ENCODE peak calls at places on chromosomes 5 and 9, in nine cellular contexts. One of them, this sample, is unnamed.

GRCh38 chr5:80959768-80960442 is at the start of gene RASGRF2:
- DNase-seq in pancreas: peak
- DNase-seq in left ventricle myocardium inferior: peak
- DNase-seq in fibroblast of lung: peak
- DNase-seq in cardiac muscle cell: peak
- DNase-seq in brain microvascular endothelial cell: no peak
- DNase-seq in heart right ventricle: peak
- DNase-seq in coronary artery: no peak
- DNase-seq in neural crest cell: peak
- DNase-seq in this sample: peak

GRCh38 chr9:125878241-125878640 is 131.1 kb downstream of the PBX3 start:
- DNase-seq in pancreas: no peak
- DNase-seq in left ventricle myocardium inferior: no peak
- DNase-seq in fibroblast of lung: peak
- DNase-seq in cardiac muscle cell: no peak
- DNase-seq in brain microvascular endothelial cell: peak
- DNase-seq in heart right ventricle: no peak
- DNase-seq in coronary artery: no peak
- DNase-seq in neural crest cell: no peak
- DNase-seq in this sample: no peak

GRCh38 chr5:125134216-125135081 is 388.0 kb upstream of the ZNF608 start:
- DNase-seq in pancreas: no peak
- DNase-seq in left ventricle myocardium inferior: no peak
- DNase-seq in fibroblast of lung: peak
- DNase-seq in cardiac muscle cell: no peak
- DNase-seq in brain microvascular endothelial cell: peak
- DNase-seq in heart right ventricle: no peak
- DNase-seq in coronary artery: no peak
- DNase-seq in neural crest cell: no peak
- DNase-seq in this sample: no peak

GRCh38 chr9:96014078-96014477 is 138.6 kb downstream of the ERCC6L2 start:
- DNase-seq in pancreas: no peak
- DNase-seq in left ventricle myocardium inferior: no peak
- DNase-seq in fibroblast of lung: no peak
- DNase-seq in cardiac muscle cell: no peak
- DNase-seq in brain microvascular endothelial cell: no peak
- DNase-seq in heart right ventricle: no peak
- DNase-seq in coronary artery: no peak
- DNase-seq in neural crest cell: no peak
- DNase-seq in this sample: no peak

GRCh38 chr9:78004478-78005229 is 27.0 kb downstream of the GNAQ start:
- DNase-seq in pancreas: no peak
- DNase-seq in left ventricle myocardium inferior: no peak
- DNase-seq in fibroblast of lung: no peak
- DNase-seq in cardiac muscle cell: no peak
- DNase-seq in brain microvascular endothelial cell: no peak
- DNase-seq in heart right ventricle: no peak
- DNase-seq in coronary artery: no peak
- DNase-seq in neural crest cell: no peak
- DNase-seq in this sample: no peak

GRCh38 chr9:89710689-89711088 is 105.9 kb downstream of the GADD45G start:
- DNase-seq in pancreas: no peak
- DNase-seq in left ventricle myocardium inferior: no peak
- DNase-seq in fibroblast of lung: peak
- DNase-seq in cardiac muscle cell: no peak
- DNase-seq in brain microvascular endothelial cell: no peak
- DNase-seq in heart right ventricle: no peak
- DNase-seq in coronary artery: no peak
- DNase-seq in neural crest cell: no peak
- DNase-seq in this sample: no peak

GRCh38 chr5:133330956-133331355 is 279.1 kb downstream of the HSPA4 start:
- DNase-seq in pancreas: no peak
- DNase-seq in left ventricle myocardium inferior: no peak
- DNase-seq in fibroblast of lung: no peak
- DNase-seq in cardiac muscle cell: no peak
- DNase-seq in brain microvascular endothelial cell: no peak
- DNase-seq in heart right ventricle: no peak
- DNase-seq in coronary artery: no peak
- DNase-seq in neural crest cell: no peak
- DNase-seq in this sample: no peak

GRCh38 chr5:52989781-52990530 is 804 bp downstream of the ITGA2 start:
- DNase-seq in pancreas: peak
- DNase-seq in left ventricle myocardium inferior: peak
- DNase-seq in fibroblast of lung: peak
- DNase-seq in cardiac muscle cell: peak
- DNase-seq in brain microvascular endothelial cell: peak
- DNase-seq in heart right ventricle: peak
- DNase-seq in coronary artery: no peak
- DNase-seq in neural crest cell: peak
- DNase-seq in this sample: peak

GRCh38 chr5:56638768-56639238 is 176.5 kb upstream of the MAP3K1 start:
- DNase-seq in pancreas: no peak
- DNase-seq in left ventricle myocardium inferior: no peak
- DNase-seq in fibroblast of lung: no peak
- DNase-seq in cardiac muscle cell: no peak
- DNase-seq in brain microvascular endothelial cell: no peak
- DNase-seq in heart right ventricle: no peak
- DNase-seq in coronary artery: no peak
- DNase-seq in neural crest cell: no peak
- DNase-seq in this sample: no peak

GRCh38 chr5:12615141-12615820 is 711.0 kb upstream of the CTNND2 start:
- DNase-seq in pancreas: no peak
- DNase-seq in left ventricle myocardium inferior: no peak
- DNase-seq in fibroblast of lung: peak
- DNase-seq in cardiac muscle cell: no peak
- DNase-seq in brain microvascular endothelial cell: no peak
- DNase-seq in heart right ventricle: no peak
- DNase-seq in coronary artery: no peak
- DNase-seq in neural crest cell: no peak
- DNase-seq in this sample: no peak

GRCh38 chr5:111004291-111004690 is 67.2 kb upstream of the TSLP start:
- DNase-seq in pancreas: no peak
- DNase-seq in left ventricle myocardium inferior: no peak
- DNase-seq in fibroblast of lung: no peak
- DNase-seq in cardiac muscle cell: no peak
- DNase-seq in brain microvascular endothelial cell: no peak
- DNase-seq in heart right ventricle: no peak
- DNase-seq in coronary artery: no peak
- DNase-seq in neural crest cell: no peak
- DNase-seq in this sample: no peak

GRCh38 chr9:126014726-126015125 is 267.6 kb downstream of the PBX3 start:
- DNase-seq in pancreas: no peak
- DNase-seq in left ventricle myocardium inferior: no peak
- DNase-seq in fibroblast of lung: no peak
- DNase-seq in cardiac muscle cell: no peak
- DNase-seq in brain microvascular endothelial cell: no peak
- DNase-seq in heart right ventricle: no peak
- DNase-seq in coronary artery: no peak
- DNase-seq in neural crest cell: no peak
- DNase-seq in this sample: no peak

GRCh38 chr5:99004960-99005359 is 76.2 kb upstream of the CHD1 start:
- DNase-seq in pancreas: no peak
- DNase-seq in left ventricle myocardium inferior: no peak
- DNase-seq in fibroblast of lung: no peak
- DNase-seq in cardiac muscle cell: no peak
- DNase-seq in brain microvascular endothelial cell: peak
- DNase-seq in heart right ventricle: no peak
- DNase-seq in coronary artery: no peak
- DNase-seq in neural crest cell: no peak
- DNase-seq in this sample: no peak

GRCh38 chr9:98186236-98186635 is 6.2 kb downstream of the CORO2A start:
- DNase-seq in pancreas: no peak
- DNase-seq in left ventricle myocardium inferior: no peak
- DNase-seq in fibroblast of lung: no peak
- DNase-seq in cardiac muscle cell: no peak
- DNase-seq in brain microvascular endothelial cell: no peak
- DNase-seq in heart right ventricle: no peak
- DNase-seq in coronary artery: no peak
- DNase-seq in neural crest cell: no peak
- DNase-seq in this sample: no peak

GRCh38 chr9:98185021-98185567 is 7.3 kb downstream of the CORO2A start:
- DNase-seq in pancreas: no peak
- DNase-seq in left ventricle myocardium inferior: no peak
- DNase-seq in fibroblast of lung: no peak
- DNase-seq in cardiac muscle cell: no peak
- DNase-seq in brain microvascular endothelial cell: no peak
- DNase-seq in heart right ventricle: no peak
- DNase-seq in coronary artery: no peak
- DNase-seq in neural crest cell: no peak
- DNase-seq in this sample: no peak

GRCh38 chr9:98187926-98188325 is 4.5 kb downstream of the CORO2A start:
- DNase-seq in pancreas: no peak
- DNase-seq in left ventricle myocardium inferior: no peak
- DNase-seq in fibroblast of lung: no peak
- DNase-seq in cardiac muscle cell: no peak
- DNase-seq in brain microvascular endothelial cell: no peak
- DNase-seq in heart right ventricle: no peak
- DNase-seq in coronary artery: no peak
- DNase-seq in neural crest cell: no peak
- DNase-seq in this sample: no peak

GRCh38 chr9:98184326-98184725 is 8.1 kb downstream of the CORO2A start:
- DNase-seq in pancreas: no peak
- DNase-seq in left ventricle myocardium inferior: no peak
- DNase-seq in fibroblast of lung: no peak
- DNase-seq in cardiac muscle cell: no peak
- DNase-seq in brain microvascular endothelial cell: no peak
- DNase-seq in heart right ventricle: no peak
- DNase-seq in coronary artery: no peak
- DNase-seq in neural crest cell: no peak
- DNase-seq in this sample: no peak

DNA sequence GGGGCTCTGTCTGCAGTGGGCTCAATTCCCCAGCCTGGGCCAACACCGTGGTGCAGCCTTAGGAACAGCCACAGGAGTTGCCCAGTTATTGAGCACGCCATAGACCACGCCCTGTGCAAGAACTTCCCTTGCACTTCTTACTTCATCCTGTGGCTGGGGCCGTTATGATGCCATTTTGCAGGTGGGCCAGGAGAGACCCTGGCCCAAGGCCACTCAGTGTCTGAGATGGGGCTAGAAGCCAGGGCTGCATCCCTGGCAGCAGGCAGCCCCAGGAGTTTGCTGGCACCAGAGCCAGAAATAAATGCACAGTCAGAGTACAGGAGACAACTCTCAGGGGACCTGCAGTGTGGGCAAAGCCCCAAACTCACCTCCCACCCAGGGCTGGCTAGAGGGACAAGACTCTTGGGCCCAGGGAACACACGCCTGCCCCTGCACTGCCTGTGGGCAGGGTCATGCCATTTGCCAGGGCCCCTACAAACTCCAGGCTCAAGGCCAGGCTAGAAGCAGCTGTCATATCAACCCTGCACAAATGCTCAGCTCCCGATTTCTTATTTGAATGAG is 6.7 kb downstream of the CORO2A start:
- DNase-seq in pancreas: no peak
- DNase-seq in left ventricle myocardium inferior: no peak
- DNase-seq in fibroblast of lung: no peak
- DNase-seq in cardiac muscle cell: no peak
- DNase-seq in brain microvascular endothelial cell: no peak
- DNase-seq in heart right ventricle: no peak
- DNase-seq in coronary artery: no peak
- DNase-seq in neural crest cell: no peak
- DNase-seq in this sample: no peak
- TF ChIP-seq CTCF in pancreas: no peak
- TF ChIP-seq CTCF in left ventricle myocardium inferior: no peak
- TF ChIP-seq CTCF in fibroblast of lung: no peak
- TF ChIP-seq CTCF in cardiac muscle cell: no peak
- TF ChIP-seq CTCF in brain microvascular endothelial cell: no peak
- TF ChIP-seq CTCF in heart right ventricle: no peak
- TF ChIP-seq CTCF in coronary artery: no peak
- TF ChIP-seq CTCF in neural crest cell: no peak
- TF ChIP-seq CTCF in this sample: no peak

GRCh38 chr9:82147798-82148440 is 159.3 kb downstream of the SPATA31D1 start:
- DNase-seq in pancreas: no peak
- DNase-seq in left ventricle myocardium inferior: no peak
- DNase-seq in fibroblast of lung: peak
- DNase-seq in cardiac muscle cell: no peak
- DNase-seq in brain microvascular endothelial cell: no peak
- DNase-seq in heart right ventricle: no peak
- DNase-seq in coronary artery: no peak
- DNase-seq in neural crest cell: no peak
- DNase-seq in this sample: no peak
- TF ChIP-seq CTCF in pancreas: no peak
- TF ChIP-seq CTCF in left ventricle myocardium inferior: no peak
- TF ChIP-seq CTCF in fibroblast of lung: no peak
- TF ChIP-seq CTCF in cardiac muscle cell: no peak
- TF ChIP-seq CTCF in brain microvascular endothelial cell: no peak
- TF ChIP-seq CTCF in heart right ventricle: no peak
- TF ChIP-seq CTCF in coronary artery: no peak
- TF ChIP-seq CTCF in neural crest cell: no peak
- TF ChIP-seq CTCF in this sample: no peak

GRCh38 chr5:140951636-140952035 is 14.6 kb upstream of the PCDHAC2 start:
- DNase-seq in pancreas: no peak
- DNase-seq in left ventricle myocardium inferior: no peak
- DNase-seq in fibroblast of lung: no peak
- DNase-seq in cardiac muscle cell: no peak
- DNase-seq in brain microvascular endothelial cell: no peak
- DNase-seq in heart right ventricle: no peak
- DNase-seq in coronary artery: no peak
- DNase-seq in neural crest cell: no peak
- DNase-seq in this sample: no peak

GRCh38 chr5:140953234-140953633 is 13.0 kb upstream of the PCDHAC2 start:
- DNase-seq in pancreas: no peak
- DNase-seq in left ventricle myocardium inferior: no peak
- DNase-seq in fibroblast of lung: no peak
- DNase-seq in cardiac muscle cell: no peak
- DNase-seq in brain microvascular endothelial cell: no peak
- DNase-seq in heart right ventricle: no peak
- DNase-seq in coronary artery: no peak
- DNase-seq in neural crest cell: no peak
- DNase-seq in this sample: no peak
- TF ChIP-seq CTCF in pancreas: no peak
- TF ChIP-seq CTCF in left ventricle myocardium inferior: no peak
- TF ChIP-seq CTCF in fibroblast of lung: no peak
- TF ChIP-seq CTCF in cardiac muscle cell: no peak
- TF ChIP-seq CTCF in brain microvascular endothelial cell: no peak
- TF ChIP-seq CTCF in heart right ventricle: no peak
- TF ChIP-seq CTCF in coronary artery: no peak
- TF ChIP-seq CTCF in neural crest cell: no peak
- TF ChIP-seq CTCF in this sample: no peak

DNA sequence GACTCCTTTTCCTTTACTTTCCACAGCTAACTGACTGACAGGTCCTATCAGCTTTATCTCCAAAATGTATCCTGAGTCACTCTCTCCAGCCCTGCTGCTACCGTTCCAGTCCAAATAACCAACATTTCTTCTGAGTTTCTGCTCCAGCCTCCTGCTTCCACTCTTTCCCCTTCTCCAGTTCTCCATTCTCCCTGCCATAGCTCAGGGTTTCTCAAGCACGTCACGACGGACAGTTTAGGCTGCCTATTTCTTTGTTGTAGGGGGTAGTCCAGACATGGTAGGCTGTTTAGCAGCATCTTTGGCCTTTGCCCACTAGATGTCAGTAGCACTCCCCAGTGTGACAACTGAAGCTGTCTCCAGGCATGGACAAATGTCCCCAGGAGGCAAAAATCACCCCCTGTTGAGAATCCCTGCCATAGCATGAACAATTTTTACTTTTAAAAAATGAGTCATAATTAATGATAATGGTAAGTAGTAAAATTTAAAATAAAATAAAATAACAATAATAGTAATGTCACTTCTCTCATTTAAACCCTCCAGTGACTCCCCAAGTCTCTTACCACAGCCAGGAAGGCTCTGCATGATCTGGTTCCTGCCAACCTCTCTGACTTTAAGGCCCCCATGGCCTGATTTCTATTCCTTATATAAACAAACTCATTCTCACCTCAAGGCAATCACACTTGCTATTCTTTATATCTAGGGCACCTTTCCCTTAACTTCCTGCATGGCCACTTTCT is 105.4 kb upstream of the FER start:
- DNase-seq in pancreas: no peak
- DNase-seq in left ventricle myocardium inferior: no peak
- DNase-seq in fibroblast of lung: peak
- DNase-seq in cardiac muscle cell: peak
- DNase-seq in brain microvascular endothelial cell: peak
- DNase-seq in heart right ventricle: no peak
- DNase-seq in coronary artery: no peak
- DNase-seq in neural crest cell: peak
- DNase-seq in this sample: peak
- TF ChIP-seq CTCF in pancreas: peak
- TF ChIP-seq CTCF in left ventricle myocardium inferior: peak
- TF ChIP-seq CTCF in fibroblast of lung: peak
- TF ChIP-seq CTCF in cardiac muscle cell: peak
- TF ChIP-seq CTCF in brain microvascular endothelial cell: peak
- TF ChIP-seq CTCF in heart right ventricle: peak
- TF ChIP-seq CTCF in coronary artery: peak
- TF ChIP-seq CTCF in neural crest cell: peak
- TF ChIP-seq CTCF in this sample: peak